ENCODE peak calls at places on chromosomes 5 and 9, in seven cellular contexts. One of them, this sample, is unnamed.

GRCh38 chr9:6605202-6605601 is 40.3 kb downstream of the GLDC start:
- DNase-seq in WERI-Rb-1: no peak
- DNase-seq in cardiac muscle cell: no peak
- DNase-seq in fibroblast of pulmonary artery: no peak
- DNase-seq in left lung: no peak
- DNase-seq in Peyer's patch: peak; percentile 62
- DNase-seq in psoas muscle: no peak
- DNase-seq in this sample: peak; percentile 23

GRCh38 chr5:43017438-43017820 is 22.7 kb downstream of the ANXA2R start:
- DNase-seq in WERI-Rb-1: no peak
- DNase-seq in Peyer's patch: peak; percentile 84
- DNase-seq in cardiac muscle cell: peak; percentile 52
- DNase-seq in psoas muscle: peak; percentile 56
- DNase-seq in left lung: peak; percentile 60
- DNase-seq in fibroblast of pulmonary artery: peak; percentile 46
- DNase-seq in this sample: no peak

GRCh38 chr5:127369772-127370171 is 79.2 kb downstream of the MEGF10 start:
- DNase-seq in cardiac muscle cell: no peak
- DNase-seq in psoas muscle: peak; percentile 53
- DNase-seq in left lung: no peak
- DNase-seq in WERI-Rb-1: peak; percentile 11
- DNase-seq in Peyer's patch: no peak
- DNase-seq in fibroblast of pulmonary artery: no peak
- DNase-seq in this sample: no peak

GRCh38 chr5:77168884-77169254 is 41.6 kb upstream of the PDE8B start:
- DNase-seq in left lung: no peak
- DNase-seq in fibroblast of pulmonary artery: peak; percentile 12
- DNase-seq in WERI-Rb-1: no peak
- DNase-seq in Peyer's patch: no peak
- DNase-seq in cardiac muscle cell: no peak
- DNase-seq in psoas muscle: peak; percentile 53
- DNase-seq in this sample: no peak

GRCh38 chr5:3510642-3511041 is 85.0 kb upstream of the IRX1 start:
- DNase-seq in psoas muscle: no peak
- DNase-seq in WERI-Rb-1: no peak
- DNase-seq in Peyer's patch: no peak
- DNase-seq in cardiac muscle cell: no peak
- DNase-seq in left lung: no peak
- DNase-seq in fibroblast of pulmonary artery: no peak
- DNase-seq in this sample: no peak

GRCh38 chr5:149485655-149486615 is 65.3 kb downstream of the CSNK1A1 start:
- DNase-seq in WERI-Rb-1: no peak
- DNase-seq in psoas muscle: peak; percentile 82
- DNase-seq in fibroblast of pulmonary artery: peak; percentile 99
- DNase-seq in Peyer's patch: peak; percentile 90
- DNase-seq in cardiac muscle cell: peak; percentile 98
- DNase-seq in left lung: no peak
- DNase-seq in this sample: no peak

GRCh38 chr5:31663519-31663918 is 24.6 kb downstream of the PDZD2 start:
- DNase-seq in Peyer's patch: no peak
- DNase-seq in cardiac muscle cell: peak; percentile 44
- DNase-seq in fibroblast of pulmonary artery: peak; percentile 3
- DNase-seq in left lung: no peak
- DNase-seq in psoas muscle: no peak
- DNase-seq in WERI-Rb-1: no peak
- DNase-seq in this sample: no peak

GRCh38 chr5:14501353-14502162 is 80.0 kb upstream of the OTULINL start:
- DNase-seq in left lung: no peak
- DNase-seq in WERI-Rb-1: no peak
- DNase-seq in Peyer's patch: no peak
- DNase-seq in cardiac muscle cell: no peak
- DNase-seq in psoas muscle: no peak
- DNase-seq in fibroblast of pulmonary artery: no peak
- DNase-seq in this sample: no peak

GRCh38 chr5:38483788-38484398 is 72.6 kb downstream of the LIFR start:
- DNase-seq in psoas muscle: no peak
- DNase-seq in left lung: no peak
- DNase-seq in fibroblast of pulmonary artery: no peak
- DNase-seq in cardiac muscle cell: no peak
- DNase-seq in Peyer's patch: no peak
- DNase-seq in WERI-Rb-1: no peak
- DNase-seq in this sample: no peak
- TF ChIP-seq CTCF in psoas muscle: peak; percentile 22
- TF ChIP-seq CTCF in left lung: no peak
- TF ChIP-seq CTCF in fibroblast of pulmonary artery: no peak
- TF ChIP-seq CTCF in cardiac muscle cell: no peak
- TF ChIP-seq CTCF in Peyer's patch: no peak
- TF ChIP-seq CTCF in WERI-Rb-1: peak; percentile 39
- TF ChIP-seq CTCF in this sample: no peak

GRCh38 chr9:21455320-21455719 is 15.1 kb downstream of the IFNA1 start:
- DNase-seq in WERI-Rb-1: peak; percentile 16
- DNase-seq in cardiac muscle cell: peak; percentile 53
- DNase-seq in Peyer's patch: no peak
- DNase-seq in left lung: no peak
- DNase-seq in fibroblast of pulmonary artery: peak; percentile 63
- DNase-seq in psoas muscle: no peak
- DNase-seq in this sample: no peak
- TF ChIP-seq CTCF in WERI-Rb-1: peak; percentile 72
- TF ChIP-seq CTCF in cardiac muscle cell: peak; percentile 71
- TF ChIP-seq CTCF in Peyer's patch: no peak
- TF ChIP-seq CTCF in left lung: peak; percentile 34
- TF ChIP-seq CTCF in fibroblast of pulmonary artery: peak; percentile 83
- TF ChIP-seq CTCF in psoas muscle: peak; percentile 32
- TF ChIP-seq CTCF in this sample: no peak

DNA sequence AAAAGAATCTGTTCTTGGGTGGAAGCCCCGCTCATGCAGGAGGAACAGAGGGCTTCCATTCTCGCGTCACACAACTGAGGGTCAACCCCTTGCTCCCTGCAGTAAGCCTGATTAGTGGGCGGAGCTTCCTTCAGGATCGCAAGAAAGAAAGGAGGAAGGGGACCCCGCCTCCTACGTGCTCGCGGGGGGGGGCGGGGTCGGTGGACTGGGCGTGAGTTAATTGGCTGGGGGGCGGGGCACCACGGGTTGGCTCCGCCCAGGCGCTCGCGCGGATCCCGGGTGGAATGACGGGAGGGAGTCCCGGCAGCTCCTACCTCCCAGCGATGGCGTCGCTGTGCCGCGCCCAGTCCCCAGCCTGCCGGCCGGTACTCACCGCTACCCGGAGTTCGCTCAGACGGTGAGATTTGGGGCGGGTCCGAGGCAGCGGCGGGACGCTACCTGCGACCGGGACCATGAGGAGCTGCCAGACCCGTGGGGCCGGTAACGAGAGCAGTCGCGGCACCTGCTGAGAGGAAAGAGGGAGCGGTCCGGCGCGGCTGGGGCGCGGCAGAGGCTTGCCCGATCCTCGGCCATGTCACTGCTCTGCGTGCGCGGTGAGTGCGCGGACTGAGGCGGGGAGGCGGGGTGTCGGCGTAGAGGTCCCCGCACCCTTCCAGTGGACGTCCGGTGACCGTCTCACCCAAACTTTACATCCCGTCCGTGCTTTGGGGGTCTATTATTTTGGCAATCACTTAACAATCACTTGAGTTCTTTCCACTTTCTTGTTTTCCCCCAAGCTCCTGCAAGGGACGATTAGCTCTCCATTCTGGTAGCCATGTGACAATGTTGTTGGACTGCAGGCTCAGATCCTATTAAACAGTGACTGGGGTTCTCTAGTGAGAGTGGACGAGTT is at the start of gene UNC13B:
- DNase-seq in fibroblast of pulmonary artery: peak; percentile 92
- DNase-seq in left lung: peak; percentile 97
- DNase-seq in WERI-Rb-1: peak; percentile 94
- DNase-seq in Peyer's patch: peak; percentile 97
- DNase-seq in psoas muscle: peak; percentile 97
- DNase-seq in cardiac muscle cell: peak; percentile 97
- DNase-seq in this sample: peak; percentile 72
- TF ChIP-seq CTCF in fibroblast of pulmonary artery: peak; percentile 8
- TF ChIP-seq CTCF in left lung: no peak
- TF ChIP-seq CTCF in WERI-Rb-1: peak; percentile 33
- TF ChIP-seq CTCF in Peyer's patch: no peak
- TF ChIP-seq CTCF in psoas muscle: peak; percentile 19
- TF ChIP-seq CTCF in cardiac muscle cell: peak; percentile 14
- TF ChIP-seq CTCF in this sample: no peak

DNA sequence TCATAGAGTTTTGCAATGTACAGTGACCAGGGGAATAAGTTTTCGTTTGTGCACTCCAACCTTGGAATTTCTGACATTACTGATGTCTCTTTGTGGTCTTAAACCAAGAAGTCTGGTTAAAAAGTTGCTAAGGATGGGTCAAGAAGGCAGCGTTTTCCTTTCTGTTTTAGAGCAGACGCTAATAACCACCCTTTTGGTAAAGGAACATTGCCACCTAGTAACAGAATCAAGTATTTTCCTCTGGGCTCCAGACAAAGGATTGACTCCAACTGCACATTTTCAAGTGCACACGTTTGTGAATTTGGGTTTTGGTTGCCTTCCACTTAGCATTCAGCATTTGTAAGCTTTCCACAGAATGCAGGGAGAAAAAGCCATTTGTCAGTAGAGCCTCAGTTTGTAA is 22.2 kb upstream of the CEP78 start:
- DNase-seq in cardiac muscle cell: peak; percentile 57
- DNase-seq in fibroblast of pulmonary artery: peak; percentile 55
- DNase-seq in WERI-Rb-1: no peak
- DNase-seq in Peyer's patch: no peak
- DNase-seq in left lung: no peak
- DNase-seq in psoas muscle: no peak
- DNase-seq in this sample: no peak
- TF ChIP-seq CTCF in cardiac muscle cell: peak; percentile 36
- TF ChIP-seq CTCF in fibroblast of pulmonary artery: peak; percentile 39
- TF ChIP-seq CTCF in WERI-Rb-1: no peak
- TF ChIP-seq CTCF in Peyer's patch: no peak
- TF ChIP-seq CTCF in left lung: no peak
- TF ChIP-seq CTCF in psoas muscle: no peak
- TF ChIP-seq CTCF in this sample: no peak